ENCODE peak calls at places on chromosomes 12 and 14, in four cellular contexts. One of them, this sample, is unnamed.

GRCh38 chr12:110436231-110436630 is 13.9 kb downstream of the ARPC3 start:
- DNase-seq in GM03348: no peak
- DNase-seq in coronary artery: no peak
- DNase-seq in smooth muscle cell of the brain vasculature: no peak
- DNase-seq in this sample: no peak

GRCh38 chr12:102740157-102741032 is 176.6 kb downstream of the PAH start:
- DNase-seq in GM03348: peak
- DNase-seq in coronary artery: no peak
- DNase-seq in smooth muscle cell of the brain vasculature: no peak
- DNase-seq in this sample: no peak

GRCh38 chr12:131507881-131508280 is 203.0 kb upstream of the SFSWAP start:
- DNase-seq in GM03348: no peak
- DNase-seq in coronary artery: peak
- DNase-seq in smooth muscle cell of the brain vasculature: no peak
- DNase-seq in this sample: no peak

GRCh38 chr12:16509411-16509810 is 96.6 kb downstream of the LMO3 start:
- DNase-seq in GM03348: no peak
- DNase-seq in coronary artery: no peak
- DNase-seq in smooth muscle cell of the brain vasculature: no peak
- DNase-seq in this sample: no peak

GRCh38 chr12:29320295-29321090 is 60.5 kb downstream of the ERGIC2 start:
- DNase-seq in GM03348: peak
- DNase-seq in coronary artery: no peak
- DNase-seq in smooth muscle cell of the brain vasculature: no peak
- DNase-seq in this sample: no peak

GRCh38 chr12:49294804-49295086 is 202 bp upstream of the PRPH start:
- DNase-seq in GM03348: no peak
- DNase-seq in coronary artery: no peak
- DNase-seq in smooth muscle cell of the brain vasculature: no peak
- DNase-seq in this sample: no peak

GRCh38 chr14:75604979-75605825 is 26.8 kb downstream of the FLVCR2 start:
- DNase-seq in GM03348: no peak
- DNase-seq in coronary artery: no peak
- DNase-seq in smooth muscle cell of the brain vasculature: peak
- DNase-seq in this sample: no peak

GRCh38 chr12:92593734-92594402 is 108.9 kb upstream of the PLEKHG7 start:
- DNase-seq in GM03348: peak
- DNase-seq in coronary artery: no peak
- DNase-seq in smooth muscle cell of the brain vasculature: no peak
- DNase-seq in this sample: peak

GRCh38 chr14:95222870-95223398 is 65.6 kb upstream of the DICER1 start:
- DNase-seq in GM03348: no peak
- DNase-seq in coronary artery: no peak
- DNase-seq in smooth muscle cell of the brain vasculature: no peak
- DNase-seq in this sample: no peak

GRCh38 chr12:53999596-54000104 is 311 bp upstream of the HOXC9 start:
- DNase-seq in GM03348: peak
- DNase-seq in coronary artery: no peak
- DNase-seq in smooth muscle cell of the brain vasculature: no peak
- DNase-seq in this sample: peak

GRCh38 chr12:80195143-80195726 is 95.9 kb downstream of the OTOGL start:
- DNase-seq in GM03348: peak
- DNase-seq in coronary artery: no peak
- DNase-seq in smooth muscle cell of the brain vasculature: no peak
- DNase-seq in this sample: no peak

GRCh38 chr14:81738946-81739659 is 205.4 kb upstream of the SEL1L start:
- DNase-seq in GM03348: no peak
- DNase-seq in coronary artery: no peak
- DNase-seq in smooth muscle cell of the brain vasculature: no peak
- DNase-seq in this sample: no peak

GRCh38 chr12:24759155-24759554 is 189.7 kb downstream of the BCAT1 start:
- DNase-seq in GM03348: no peak
- DNase-seq in coronary artery: no peak
- DNase-seq in smooth muscle cell of the brain vasculature: no peak
- DNase-seq in this sample: no peak

GRCh38 chr12:44720265-44720664 is 155.8 kb downstream of the NELL2 start:
- DNase-seq in GM03348: no peak
- DNase-seq in coronary artery: no peak
- DNase-seq in smooth muscle cell of the brain vasculature: no peak
- DNase-seq in this sample: no peak

GRCh38 chr12:53343449-53343848 is 7.3 kb upstream of the SP7 start:
- DNase-seq in GM03348: no peak
- DNase-seq in coronary artery: no peak
- DNase-seq in smooth muscle cell of the brain vasculature: no peak
- DNase-seq in this sample: no peak

GRCh38 chr14:101876539-101876938 is 87.8 kb upstream of the DYNC1H1 start:
- DNase-seq in GM03348: peak
- DNase-seq in coronary artery: no peak
- DNase-seq in smooth muscle cell of the brain vasculature: no peak
- DNase-seq in this sample: no peak

GRCh38 chr14:53043107-53043704 is 92.4 kb upstream of the FERMT2 start:
- DNase-seq in GM03348: no peak
- DNase-seq in coronary artery: no peak
- DNase-seq in smooth muscle cell of the brain vasculature: no peak
- DNase-seq in this sample: no peak

GRCh38 chr14:65852689-65853088 is 440.2 kb downstream of the FUT8 start:
- DNase-seq in GM03348: no peak
- DNase-seq in coronary artery: no peak
- DNase-seq in smooth muscle cell of the brain vasculature: no peak
- DNase-seq in this sample: no peak

GRCh38 chr12:93427779-93428564 is 13.8 kb downstream of the UBE2N start:
- DNase-seq in GM03348: peak
- DNase-seq in coronary artery: no peak
- DNase-seq in smooth muscle cell of the brain vasculature: no peak
- DNase-seq in this sample: no peak

GRCh38 chr12:6182279-6182898 is 17.8 kb upstream of the CD9 start:
- DNase-seq in GM03348: peak
- DNase-seq in coronary artery: peak
- DNase-seq in smooth muscle cell of the brain vasculature: peak
- DNase-seq in this sample: peak

GRCh38 chr12:108764540-108765288 is 33.4 kb upstream of the CORO1C start:
- DNase-seq in GM03348: no peak
- DNase-seq in coronary artery: no peak
- DNase-seq in smooth muscle cell of the brain vasculature: no peak
- DNase-seq in this sample: no peak

GRCh38 chr12:42213954-42214426 is 24.1 kb downstream of the YAF2 start:
- DNase-seq in GM03348: no peak
- DNase-seq in coronary artery: no peak
- DNase-seq in smooth muscle cell of the brain vasculature: no peak
- DNase-seq in this sample: no peak

GRCh38 chr12:71447691-71448660 is 8.4 kb downstream of the LGR5 start:
- DNase-seq in GM03348: no peak
- DNase-seq in coronary artery: no peak
- DNase-seq in smooth muscle cell of the brain vasculature: no peak
- DNase-seq in this sample: no peak

GRCh38 chr14:99420711-99421110 is 59.9 kb downstream of the SETD3 start:
- DNase-seq in GM03348: no peak
- DNase-seq in coronary artery: no peak
- DNase-seq in smooth muscle cell of the brain vasculature: no peak
- DNase-seq in this sample: peak

GRCh38 chr14:69325086-69325485 is 65.1 kb downstream of the GALNT16 start:
- DNase-seq in GM03348: no peak
- DNase-seq in coronary artery: no peak
- DNase-seq in smooth muscle cell of the brain vasculature: no peak
- DNase-seq in this sample: no peak

GRCh38 chr14:36949371-36949770 is 223.0 kb downstream of the SLC25A21 start:
- DNase-seq in GM03348: no peak
- DNase-seq in coronary artery: no peak
- DNase-seq in smooth muscle cell of the brain vasculature: no peak
- DNase-seq in this sample: no peak

GRCh38 chr12:121719926-121720414 is 7.4 kb downstream of the TMEM120B start:
- DNase-seq in GM03348: peak
- DNase-seq in coronary artery: no peak
- DNase-seq in smooth muscle cell of the brain vasculature: no peak
- DNase-seq in this sample: no peak

GRCh38 chr12:17372508-17372907 is 717.5 kb downstream of the RERGL start:
- DNase-seq in GM03348: no peak
- DNase-seq in coronary artery: no peak
- DNase-seq in smooth muscle cell of the brain vasculature: no peak
- DNase-seq in this sample: no peak

GRCh38 chr12:93438266-93439050 is 3.3 kb downstream of the UBE2N start:
- DNase-seq in GM03348: no peak
- DNase-seq in coronary artery: no peak
- DNase-seq in smooth muscle cell of the brain vasculature: no peak
- DNase-seq in this sample: no peak

GRCh38 chr14:87013583-87013982 is 979.4 kb downstream of the GALC start:
- DNase-seq in GM03348: peak
- DNase-seq in coronary artery: no peak
- DNase-seq in smooth muscle cell of the brain vasculature: peak
- DNase-seq in this sample: no peak

GRCh38 chr12:97561321-97562230 is 99.0 kb downstream of the RMST start:
- DNase-seq in GM03348: no peak
- DNase-seq in coronary artery: no peak
- DNase-seq in smooth muscle cell of the brain vasculature: no peak
- DNase-seq in this sample: no peak

This sample was measured in kidney.